ENCODE peak calls at places on chromosome 21, in five cellular contexts. Z is transverse colon, B is uterus, D is body of pancreas, C is ovary. S is an unnamed sample.

GRCh38 chr21:44461438-44462089 is 6.3 kb downstream of the LRRC3 start:
- DNase-seq in Z (no peak), B (no peak), D (no peak), C (no peak), S (peak)

GRCh38 chr21:41868062-41868710 is 11.0 kb downstream of the PRDM15 start:
- DNase-seq in Z (peak), B (no peak), D (no peak), C (no peak), S (no peak)

GRCh38 chr21:29299046-29299905 is 554 bp downstream of the BACH1 start:
- DNase-seq in Z (peak), B (peak), D (peak), C (peak), S (peak)

GRCh38 chr21:42002421-42002958 is 7.7 kb downstream of the ZBTB21 start:
- DNase-seq in Z (no peak), B (no peak), D (no peak), C (no peak), S (no peak)

GRCh38 chr21:37266515-37267221 is 466 bp downstream of the VPS26C start:
- DNase-seq in Z (no peak), B (no peak), D (no peak), C (peak), S (no peak)

GRCh38 chr21:42594616-42595280 is 58.7 kb upstream of the PDE9A start:
- DNase-seq in Z (no peak), B (no peak), D (no peak), C (no peak), S (no peak)

GRCh38 chr21:32131960-32132359 is 146.9 kb downstream of the MIS18A start:
- DNase-seq in Z (no peak), B (no peak), D (no peak), C (no peak), S (no peak)

GRCh38 chr21:42513985-42514882 is 582 bp downstream of the SLC37A1 start:
- DNase-seq in Z (peak), B (no peak), D (peak), C (peak), S (no peak)

GRCh38 chr21:44497641-44498243 is 42.3 kb downstream of the KRTAP10-1 start:
- DNase-seq in Z (no peak), B (no peak), D (peak), C (no peak), S (no peak)

GRCh38 chr21:31394309-31394708 is 50.2 kb upstream of the TIAM1 start:
- DNase-seq in Z (no peak), B (no peak), D (no peak), C (no peak), S (no peak)

GRCh38 chr21:21101911-21102310 is 103.7 kb downstream of the NCAM2 start:
- DNase-seq in Z (no peak), B (no peak), D (no peak), C (no peak), S (no peak)

GRCh38 chr21:15763359-15763758 is 33.6 kb downstream of the USP25 start:
- DNase-seq in Z (no peak), B (no peak), D (no peak), C (no peak), S (no peak)

GRCh38 chr21:15754640-15755039 is 24.9 kb downstream of the USP25 start:
- DNase-seq in Z (no peak), B (no peak), D (no peak), C (no peak), S (no peak)

GRCh38 chr21:15755125-15755524 is 25.3 kb downstream of the USP25 start:
- DNase-seq in Z (no peak), B (no peak), D (no peak), C (no peak), S (no peak)

GRCh38 chr21:15761508-15762100 is 31.8 kb downstream of the USP25 start:
- DNase-seq in Z (peak), B (no peak), D (peak), C (no peak), S (no peak)

DNA sequence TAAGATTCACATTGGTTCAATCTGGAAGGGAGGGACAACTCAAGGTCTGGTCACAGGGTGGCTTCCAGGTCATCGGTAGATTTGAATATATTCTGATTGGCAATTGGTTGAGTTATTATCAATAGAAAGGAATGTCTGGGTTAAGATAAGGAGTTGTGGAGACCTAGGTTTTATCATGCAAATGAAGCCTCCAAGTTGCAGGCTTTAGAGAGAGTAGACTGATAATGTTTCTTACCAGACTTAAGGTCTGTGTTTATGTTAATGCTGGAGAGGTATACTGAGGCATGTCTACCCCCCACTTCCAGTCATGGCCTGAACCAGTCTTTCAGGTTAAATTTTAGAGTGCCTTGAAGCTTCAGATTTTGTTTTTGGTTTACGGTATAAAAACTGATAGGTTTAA is 29.7 kb downstream of the USP25 start:
- DNase-seq in Z (no peak), B (no peak), D (no peak), C (no peak), S (no peak)
- H3K27ac ChIP-seq in Z (no peak), B (no peak), D (no peak), C (no peak), S (no peak)

GRCh38 chr21:33424214-33424613 is 21.0 kb downstream of the IFNGR2 start:
- DNase-seq in Z (no peak), B (no peak), D (no peak), C (no peak), S (no peak)
- TF ChIP-seq POLR2A in Z (no peak), B (no peak), D (no peak), C (no peak), S (no peak)

GRCh38 chr21:22145555-22145954 is 1147.3 kb downstream of the NCAM2 start:
- DNase-seq in Z (no peak), B (no peak), D (no peak), C (no peak), S (no peak)
- H3K27ac ChIP-seq in Z (no peak), B (no peak), D (no peak), C (no peak), S (no peak)

DNA sequence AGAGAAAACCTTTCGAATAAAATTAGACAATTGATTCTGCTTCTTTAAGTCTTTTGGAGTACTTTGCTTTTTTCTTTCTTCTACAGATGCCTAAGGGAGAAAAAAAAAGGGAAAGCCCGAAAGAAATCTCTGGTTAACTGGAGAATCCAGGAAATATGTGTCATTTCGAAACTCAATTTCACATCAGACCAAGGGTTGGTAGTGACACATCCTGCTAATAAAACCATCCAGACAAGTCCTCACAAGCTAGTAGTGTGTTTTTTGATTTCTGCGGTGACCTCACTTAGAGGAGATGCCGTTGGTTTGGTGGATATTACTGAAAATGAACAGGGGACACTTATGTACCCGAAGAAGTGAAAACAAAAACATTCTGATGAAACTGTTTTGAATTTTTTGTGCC is 726.5 kb upstream of the ADAMTS5 start:
- DNase-seq in Z (no peak), B (no peak), D (no peak), C (no peak), S (no peak)
- TF ChIP-seq POLR2A in Z (no peak), B (no peak), D (no peak), C (no peak), S (no peak)

GRCh38 chr21:38760017-38760761 is 45.5 kb upstream of the ETS2 start:
- DNase-seq in Z (no peak), B (no peak), D (no peak), C (no peak), S (no peak)
- H3K27ac ChIP-seq in Z (peak), B (peak), D (no peak), C (no peak), S (no peak)

GRCh38 chr21:16072176-16072575 is 342.4 kb downstream of the USP25 start:
- DNase-seq in Z (no peak), B (no peak), D (no peak), C (no peak), S (no peak)
- TF ChIP-seq POLR2A in Z (no peak), B (no peak), D (no peak), C (no peak), S (no peak)

DNA sequence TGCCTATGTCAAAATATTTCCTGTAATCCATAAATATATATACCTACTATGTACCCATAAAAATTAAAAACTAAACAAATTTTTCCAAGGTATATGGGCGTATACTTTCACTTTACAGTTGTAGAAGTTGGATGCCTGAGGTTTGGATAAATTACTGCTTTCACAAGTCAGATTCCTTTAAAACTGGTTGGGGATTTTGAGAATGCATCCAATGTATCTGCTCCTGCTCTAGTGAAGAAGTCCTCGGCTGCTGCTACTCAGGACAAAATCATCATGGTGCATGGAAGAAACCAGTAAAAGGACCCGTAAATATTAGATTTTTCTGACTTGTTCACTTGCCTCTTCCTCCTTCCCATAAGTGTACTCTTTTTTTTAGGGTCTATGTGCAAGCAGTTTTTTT is 841.1 kb downstream of the USP25 start:
- DNase-seq in Z (no peak), B (no peak), D (no peak), C (no peak), S (no peak)
- H3K27ac ChIP-seq in Z (no peak), B (peak), D (no peak), C (no peak), S (no peak)

GRCh38 chr21:39349211-39350093 is 564 bp upstream of the HMGN1 start:
- DNase-seq in Z (peak), B (peak), D (peak), C (peak), S (peak)
- TF ChIP-seq POLR2A in Z (peak), B (no peak), D (peak), C (no peak), S (peak)